ENCODE peak calls at places on chromosomes 16 and 17, in seven cellular contexts. O, V, K, T, U, G and H are unnamed samples.

GRCh38 chr17:74810699-74811485 is 34.7 kb upstream of the NAT9 start:
- DNase-seq in G (no peak), O (no peak), K (no peak), T (no peak), V (no peak), U (no peak), H (no peak)

GRCh38 chr17:50830994-50831393 is 4.4 kb upstream of the WFIKKN2 start:
- DNase-seq in V (no peak), K (no peak), O (no peak), U (no peak), T (peak; percentile 61), G (no peak), H (no peak)

GRCh38 chr17:31739300-31739699 is 119.7 kb downstream of the COPRS start:
- DNase-seq in T (no peak), O (no peak), U (peak; percentile 93), V (no peak), G (no peak), K (no peak), H (no peak)

GRCh38 chr17:77503916-77504651 is 363.3 kb downstream of the SEC14L1 start:
- DNase-seq in K (no peak), V (peak; percentile 34), T (peak; percentile 59), G (no peak), U (no peak), O (peak; percentile 10), H (no peak)

GRCh38 chr17:44968225-44969143 is at the start of gene C1QL1:
- DNase-seq in G (peak; percentile 92), O (peak; percentile 94), U (peak; percentile 96), V (peak; percentile 98), T (peak; percentile 100), K (no peak), H (peak; percentile 68)

GRCh38 chr16:84823926-84824325 is 4.1 kb downstream of the CRISPLD2 start:
- DNase-seq in K (no peak), T (no peak), U (no peak), V (no peak), O (no peak), G (no peak), H (no peak)

GRCh38 chr16:87177627-87178026 is 139.6 kb downstream of the C16orf95 start:
- DNase-seq in V (no peak), O (no peak), K (no peak), T (no peak), U (no peak), G (no peak), H (no peak)

GRCh38 chr17:59154335-59154720 is 658 bp downstream of the SKA2 start:
- DNase-seq in T (peak; percentile 53), O (peak; percentile 33), G (peak; percentile 45), V (peak; percentile 81), K (no peak), U (peak; percentile 80), H (peak; percentile 34)

GRCh38 chr16:78324649-78325274 is 225.3 kb downstream of the WWOX start:
- DNase-seq in O (no peak), U (no peak), K (no peak), V (no peak), T (no peak), G (no peak), H (no peak)

GRCh38 chr16:12170103-12171025 is 193.8 kb downstream of the SNX29 start:
- DNase-seq in T (no peak), O (peak; percentile 44), K (no peak), G (peak; percentile 10), V (no peak), U (no peak), H (no peak)

GRCh38 chr17:75707096-75707720 is 14.1 kb upstream of the ITGB4 start:
- DNase-seq in U (peak; percentile 30), T (no peak), G (no peak), O (peak; percentile 26), K (no peak), V (no peak), H (no peak)

GRCh38 chr16:68116256-68116853 is 31.2 kb downstream of the NFATC3 start:
- DNase-seq in G (peak; percentile 22), T (no peak), U (peak; percentile 61), K (no peak), O (no peak), V (no peak), H (peak; percentile 47)

GRCh38 chr16:23362460-23363317 is 60.6 kb downstream of the SCNN1B start:
- DNase-seq in U (no peak), T (no peak), K (no peak), O (peak; percentile 18), V (peak; percentile 89), G (peak; percentile 84), H (no peak)

GRCh38 chr17:28008526-28008925 is 34.0 kb upstream of the NLK start:
- DNase-seq in G (peak; percentile 69), T (no peak), U (peak; percentile 63), V (no peak), O (no peak), K (peak; percentile 54), H (no peak)

GRCh38 chr17:28634211-28634865 is 10.6 kb downstream of the BLTP2 start:
- DNase-seq in G (no peak), T (no peak), K (no peak), V (no peak), O (no peak), U (no peak), H (no peak)

GRCh38 chr17:81163051-81163695 is 2.1 kb upstream of the PVALEF start:
- DNase-seq in U (no peak), O (no peak), G (no peak), V (peak; percentile 69), K (no peak), T (no peak), H (no peak)

GRCh38 chr17:68289936-68290267 is 1.0 kb downstream of the SLC16A6 start:
- DNase-seq in T (no peak), U (peak; percentile 20), V (no peak), G (no peak), O (no peak), K (no peak), H (no peak)

GRCh38 chr17:9472541-9472940 is 103.1 kb downstream of the STX8 start:
- DNase-seq in O (peak; percentile 21), U (peak; percentile 25), T (no peak), K (no peak), G (no peak), V (no peak), H (no peak)

GRCh38 chr16:7835032-7835431 is 502.4 kb downstream of the RBFOX1 start:
- DNase-seq in O (no peak), V (no peak), G (no peak), U (no peak), K (no peak), T (no peak), H (no peak)

GRCh38 chr17:28570716-28571254 is 539 bp downstream of the PIGS start:
- DNase-seq in T (peak; percentile 67), K (no peak), G (peak; percentile 62), U (peak; percentile 52), O (no peak), V (peak; percentile 85), H (peak; percentile 51)

GRCh38 chr17:60383379-60383778 is 8.6 kb downstream of the USP32 start:
- DNase-seq in U (no peak), V (no peak), O (no peak), K (no peak), G (no peak), T (no peak), H (no peak)

GRCh38 chr17:67290994-67291362 is 46.0 kb upstream of the HELZ start:
- DNase-seq in K (no peak), G (no peak), T (peak; percentile 39), V (no peak), O (no peak), U (no peak), H (no peak)

GRCh38 chr16:4846503-4846900 is 586 bp downstream of the GLYR1 start:
- DNase-seq in U (peak; percentile 87), O (no peak), V (peak; percentile 89), T (peak; percentile 42), G (peak; percentile 79), K (no peak), H (peak; percentile 19)

GRCh38 chr16:12159028-12159427 is 182.5 kb downstream of the SNX29 start:
- DNase-seq in T (no peak), V (no peak), O (no peak), G (no peak), K (no peak), U (peak; percentile 35), H (no peak)

GRCh38 chr16:58472827-58473226 is 27.1 kb upstream of the NDRG4 start:
- DNase-seq in G (no peak), U (no peak), T (no peak), V (no peak), O (no peak), K (no peak), H (no peak)

GRCh38 chr17:10337976-10338375 is 34.8 kb downstream of the MYH13 start:
- DNase-seq in V (no peak), T (no peak), U (peak; percentile 72), K (no peak), G (no peak), O (no peak), H (no peak)

GRCh38 chr16:25692307-25692706 is 548 bp downstream of the HS3ST4 start:
- DNase-seq in K (no peak), U (peak; percentile 9), G (no peak), O (no peak), V (no peak), T (peak; percentile 35), H (no peak)

GRCh38 chr16:88605186-88606145 is 32.9 kb upstream of the IL17C start:
- DNase-seq in T (no peak), V (peak; percentile 53), G (no peak), K (no peak), U (no peak), O (no peak), H (no peak)
- H3K36me3 ChIP-seq in T (peaks cover 55% of the 10 kb centered on the region), V (no peaks in the 10 kb centered on the region), G (no peaks in the 10 kb centered on the region), K (peaks cover 18% of the 10 kb centered on the region), U (peaks cover 6% of the 10 kb centered on the region), O (no peaks in the 10 kb centered on the region), H (peaks cover 76% of the 10 kb centered on the region)

GRCh38 chr17:22506231-22506630 is 813.9 kb downstream of the KCNJ18 start:
- DNase-seq in O (no peak), K (no peak), U (no peak), T (no peak), V (no peak), G (no peak), H (no peak)
- H3K9me3 ChIP-seq in O (no peaks in the 10 kb centered on the region), K (peaks cover 15% of the 10 kb centered on the region), U (no peaks in the 10 kb centered on the region), T (no peaks in the 10 kb centered on the region), V (peaks cover 37% of the 10 kb centered on the region), G (peaks cover 58% of the 10 kb centered on the region), H (no peaks in the 10 kb centered on the region)

GRCh38 chr17:17151962-17152361 is 54.2 kb downstream of the PLD6 start:
- DNase-seq in G (peak; percentile 44), T (no peak), K (no peak), O (peak; percentile 78), U (peak; percentile 100), V (peak; percentile 84), H (no peak)
- H3K36me3 ChIP-seq in G (no peaks in the 10 kb centered on the region), T (peaks cover 56% of the 10 kb centered on the region), K (peaks cover 6% of the 10 kb centered on the region), O (no peaks in the 10 kb centered on the region), U (peaks cover 39% of the 10 kb centered on the region), V (peaks cover 10% of the 10 kb centered on the region), H (peaks cover 63% of the 10 kb centered on the region)

GRCh38 chr16:34802848-34803599 is 1343.6 kb downstream of the TP53TG3F start:
- DNase-seq in G (no peak), K (no peak), O (no peak), T (peak; percentile 1), V (peak; percentile 57), U (no peak), H (no peak)

GRCh38 chr16:34803683-34804416 is 1344.4 kb downstream of the TP53TG3F start:
- DNase-seq in V (peak; percentile 72), O (no peak), U (no peak), K (no peak), T (peak; percentile 0), G (no peak), H (no peak)

GRCh38 chr16:34801875-34802274 is 1342.5 kb downstream of the TP53TG3F start:
- DNase-seq in T (peak; percentile 1), K (no peak), O (no peak), G (no peak), U (no peak), V (peak; percentile 69), H (no peak)

GRCh38 chr16:34802396-34802795 is 1343.0 kb downstream of the TP53TG3F start:
- DNase-seq in V (peak; percentile 62), U (no peak), G (no peak), K (no peak), T (peak; percentile 0), O (no peak), H (no peak)
- H3K9me3 ChIP-seq in V (peaks cover 41% of the 10 kb centered on the region), U (no peaks in the 10 kb centered on the region), G (peaks cover 37% of the 10 kb centered on the region), K (peaks cover 5% of the 10 kb centered on the region), T (no peaks in the 10 kb centered on the region), O (no peaks in the 10 kb centered on the region), H (no peaks in the 10 kb centered on the region)